ENCODE peak calls at places on chromosomes 16 and 17, in ten cellular contexts. I is SJCRH30, K is sigmoid colon, Y is ascending aorta, P is cardiac muscle cell, N is body of pancreas, X is GM23338, U is colonic mucosa, A is GM23248, W is iPS DF 6.9. O is an unnamed sample. For H3K4me1 and H3K27me3, the result is how much of the 10 kb centered on the place peaks cover.

GRCh38 chr17:73278049-73278464 is 16.4 kb upstream of the CPSF4L start:
- DNase-seq in X (no peak), Y (no peak), A (no peak), P (no peak), U (no peak), N (peak), W (no peak), K (no peak), I (no peak), O (no peak)

GRCh38 chr17:82882715-82883446 is 43.1 kb upstream of the ZNF750 start:
- DNase-seq in A (no peak), Y (peak), N (peak), I (no peak), P (no peak), X (no peak), U (peak), K (no peak), W (no peak), O (no peak)

GRCh38 chr17:18957831-18958230 is 5.9 kb downstream of the SLC5A10 start:
- DNase-seq in K (no peak), W (no peak), U (no peak), Y (no peak), P (no peak), A (no peak), N (no peak), X (no peak), I (no peak), O (no peak)

GRCh38 chr17:17403899-17404576 is 72.8 kb upstream of the MED9 start:
- DNase-seq in Y (no peak), I (peak), P (no peak), U (no peak), N (no peak), K (no peak), A (no peak), W (no peak), X (no peak), O (no peak)

GRCh38 chr17:57004944-57005579 is 27.1 kb downstream of the SCPEP1 start:
- DNase-seq in P (peak), W (no peak), I (no peak), Y (no peak), U (peak), X (peak), K (no peak), A (no peak), N (no peak), O (no peak)

GRCh38 chr17:45334231-45334630 is 17.4 kb upstream of the MAP3K14 start:
- DNase-seq in U (no peak), W (no peak), A (no peak), Y (no peak), P (no peak), X (no peak), N (no peak), K (peak), I (no peak), O (peak)

GRCh38 chr17:82938486-82939212 is 98.8 kb upstream of the ZNF750 start:
- DNase-seq in A (no peak), U (no peak), Y (no peak), I (no peak), K (peak), W (no peak), X (no peak), N (peak), P (no peak), O (no peak)

GRCh38 chr16:309476-309875 is 26.5 kb downstream of the PDIA2 start:
- DNase-seq in X (peak), I (no peak), U (no peak), A (no peak), W (no peak), N (no peak), K (no peak), P (no peak), Y (no peak), O (no peak)

GRCh38 chr16:16004314-16004749 is 54.9 kb downstream of the ABCC1 start:
- DNase-seq in Y (no peak), U (no peak), I (peak), N (no peak), A (peak), K (no peak), X (no peak), W (no peak), P (no peak), O (peak)

GRCh38 chr16:49181812-49182211 is 99.8 kb downstream of the CBLN1 start:
- DNase-seq in P (no peak), N (no peak), I (peak), X (no peak), K (no peak), Y (no peak), U (peak), W (no peak), A (no peak), O (peak)

GRCh38 chr17:72884066-72884465 is 208.4 kb downstream of the SLC39A11 start:
- DNase-seq in U (no peak), X (no peak), Y (no peak), W (no peak), K (no peak), N (no peak), P (no peak), A (no peak), I (no peak), O (no peak)

GRCh38 chr16:70520612-70521297 is 2.6 kb downstream of the COG4 start:
- DNase-seq in P (no peak), N (no peak), W (no peak), A (peak), X (no peak), U (no peak), I (no peak), K (no peak), Y (no peak), O (peak)

GRCh38 chr16:1913327-1914083 is 4.7 kb downstream of the HS3ST6 start:
- DNase-seq in I (no peak), W (no peak), K (no peak), X (no peak), A (no peak), N (peak), U (peak), Y (no peak), P (no peak), O (no peak)

GRCh38 chr17:9763643-9764042 is 27.7 kb downstream of the DHRS7C start:
- DNase-seq in K (no peak), W (no peak), I (no peak), U (no peak), A (no peak), Y (no peak), X (no peak), P (no peak), N (no peak), O (no peak)

GRCh38 chr17:4914009-4914408 is 11.1 kb upstream of the CHRNE start:
- DNase-seq in N (no peak), I (no peak), Y (no peak), A (peak), K (no peak), W (no peak), P (no peak), X (no peak), U (no peak), O (peak)

GRCh38 chr17:65482201-65482600 is 79.2 kb downstream of the AXIN2 start:
- DNase-seq in X (no peak), K (peak), I (no peak), U (no peak), Y (no peak), A (no peak), N (no peak), W (no peak), P (no peak), O (no peak)

GRCh38 chr17:82317394-82318168 is at the start of gene CD7:
- DNase-seq in W (no peak), N (no peak), A (no peak), X (no peak), P (no peak), U (no peak), Y (no peak), K (no peak), I (peak), O (no peak)

GRCh38 chr17:10149573-10150399 is 48.6 kb downstream of the GAS7 start:
- DNase-seq in A (peak), W (no peak), P (no peak), U (no peak), Y (no peak), N (no peak), X (no peak), K (no peak), I (no peak), O (no peak)

GRCh38 chr17:1399679-1400512 is at the start of gene YWHAE:
- DNase-seq in U (peak), P (peak), Y (peak), X (peak), N (peak), I (peak), W (peak), A (peak), K (peak), O (peak)

GRCh38 chr17:1402268-1402598 is 2.2 kb upstream of the YWHAE start:
- DNase-seq in Y (no peak), I (no peak), K (no peak), P (no peak), A (no peak), X (no peak), W (no peak), N (no peak), U (no peak), O (no peak)

GRCh38 chr17:1398028-1398427 is 2.0 kb downstream of the YWHAE start:
- DNase-seq in A (peak), X (no peak), I (no peak), Y (no peak), K (no peak), W (no peak), N (no peak), P (no peak), U (no peak), O (no peak)

GRCh38 chr17:1398900-1399299 is 1.1 kb downstream of the YWHAE start:
- DNase-seq in N (no peak), X (no peak), A (peak), U (peak), K (no peak), Y (no peak), W (no peak), I (peak), P (peak), O (peak)

GRCh38 chr17:1399366-1399678 is 700 bp downstream of the YWHAE start:
- DNase-seq in X (no peak), U (no peak), W (no peak), N (no peak), K (no peak), I (peak), A (no peak), Y (no peak), P (peak), O (no peak)
- H3K4me1 ChIP-seq in X (under half), U (under half), W (under half), N (under half), K (under half), I (under half), A (under half), Y (under half), P (under half), O (under half)

GRCh38 chr17:79186406-79186805 is 111.8 kb downstream of the ENGASE start:
- DNase-seq in Y (no peak), X (no peak), N (no peak), P (no peak), W (no peak), I (no peak), U (no peak), A (no peak), K (no peak), O (no peak)
- H3K27me3 ChIP-seq in Y (under half), X (under half), N (under half), P (half or more), W (under half), I (half or more), U (under half), A (half or more), K (under half), O (half or more)

GRCh38 chr17:79620207-79621038 is 9.6 kb upstream of the RBFOX3 start:
- DNase-seq in N (peak), X (no peak), W (no peak), Y (no peak), A (no peak), I (peak), P (no peak), K (peak), U (no peak), O (no peak)

GRCh38 chr17:79621151-79621940 is 10.5 kb upstream of the RBFOX3 start:
- DNase-seq in W (no peak), U (no peak), I (peak), N (peak), K (peak), X (no peak), P (no peak), Y (no peak), A (no peak), O (no peak)

GRCh38 chr17:79619196-79619595 is 8.3 kb upstream of the RBFOX3 start:
- DNase-seq in K (peak), P (no peak), X (no peak), N (no peak), A (no peak), W (no peak), U (no peak), Y (no peak), I (no peak), O (no peak)

GRCh38 chr17:79618383-79619067 is 7.7 kb upstream of the RBFOX3 start:
- DNase-seq in X (no peak), U (no peak), P (no peak), A (no peak), K (peak), W (no peak), N (no peak), I (no peak), Y (no peak), O (no peak)

DNA sequence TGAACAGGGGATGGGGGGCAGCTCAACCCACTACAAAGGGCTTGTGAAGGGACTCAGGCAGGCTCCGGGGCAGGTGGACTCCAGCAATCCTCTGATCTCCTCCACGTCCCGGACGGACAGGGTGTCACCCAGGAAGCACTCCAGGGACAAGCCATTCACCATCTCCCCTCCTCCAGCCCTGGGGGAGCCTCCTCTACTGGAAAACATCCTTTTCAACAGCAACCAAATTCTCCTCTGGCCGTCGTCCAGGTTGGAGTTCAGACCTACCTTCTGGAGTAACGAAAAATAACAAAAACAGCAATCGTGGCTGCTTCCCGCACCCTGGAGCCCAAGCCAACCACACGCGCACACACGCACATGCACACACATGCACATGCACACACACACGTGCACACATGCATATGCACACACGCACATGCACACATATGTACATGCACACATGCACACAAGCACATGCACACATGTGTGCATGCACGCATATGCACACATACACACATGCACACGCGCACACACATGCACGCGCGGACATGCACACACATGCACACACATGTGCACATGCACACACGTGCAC is 8.9 kb upstream of the RBFOX3 start:
- DNase-seq in U (no peak), K (peak), A (no peak), I (peak), Y (no peak), W (no peak), P (no peak), X (no peak), N (peak), O (no peak)
- H3K4me3 ChIP-seq in U (no peak), K (no peak), A (no peak), I (no peak), Y (no peak), W (no peak), P (no peak), X (no peak), N (no peak), O (no peak)

GRCh38 chr17:42453544-42453943 is 5.1 kb upstream of the ATP6V0A1 start:
- DNase-seq in I (no peak), Y (no peak), P (no peak), X (no peak), A (no peak), N (no peak), K (no peak), U (no peak), W (no peak), O (no peak)
- H3K4me1 ChIP-seq in I (under half), Y (under half), P (under half), X (under half), A (under half), N (under half), K (under half), U (under half), W (under half), O (under half)

GRCh38 chr17:48951572-48951971 is 6.9 kb upstream of the SNF8 start:
- DNase-seq in I (no peak), U (no peak), N (no peak), X (no peak), K (no peak), W (no peak), P (no peak), A (no peak), Y (no peak), O (no peak)

GRCh38 chr17:48954300-48954755 is 9.7 kb upstream of the SNF8 start:
- DNase-seq in N (no peak), U (peak), A (peak), Y (no peak), W (no peak), K (no peak), X (peak), I (peak), P (peak), O (peak)

DNA sequence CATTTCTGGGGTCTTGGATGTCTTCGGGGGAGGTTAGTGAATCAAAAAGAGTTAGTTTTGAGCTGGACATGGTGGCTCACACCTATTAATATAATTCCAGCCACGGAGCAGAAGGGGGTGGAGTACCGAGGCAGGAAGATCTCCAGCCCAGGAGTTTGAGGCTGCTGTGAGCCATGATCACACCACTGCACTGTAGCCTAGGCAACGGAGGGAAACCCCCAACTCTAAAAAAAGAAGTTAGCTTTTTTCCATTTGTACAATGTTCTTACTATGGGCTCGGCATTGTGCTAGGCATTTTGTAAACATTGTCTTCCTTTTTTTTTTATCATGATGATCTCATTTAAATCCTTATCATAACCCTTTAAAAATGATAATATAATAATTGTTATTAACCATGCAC is 8.3 kb upstream of the SNF8 start:
- DNase-seq in P (no peak), I (no peak), K (no peak), A (no peak), W (no peak), N (no peak), Y (no peak), U (no peak), X (no peak), O (no peak)
- H3K27me3 ChIP-seq in P (under half), I (under half), K (under half), A (under half), W (under half), N (under half), Y (under half), U (under half), X (under half), O (under half)